ENCODE peak calls at places on chromosomes 6 and 20, in seven cellular contexts. One of them, this sample, is unnamed.
A peak's percentile ranks its signal among the peaks of the same experiment; 100 is the strongest.

GRCh38 chr6:41535766-41536165 is 10.4 kb upstream of the FOXP4 start:
- DNase-seq in SK-N-SH: no peak
- DNase-seq in HepG2: no peak
- DNase-seq in HCT116: no peak
- DNase-seq in GM12878: no peak
- DNase-seq in H1: no peak
- DNase-seq in K562: no peak
- DNase-seq in this sample: peak; percentile 72

GRCh38 chr20:5190444-5190843 is 63.6 kb downstream of the CDS2 start:
- DNase-seq in K562: no peak
- DNase-seq in GM12878: no peak
- DNase-seq in HepG2: no peak
- DNase-seq in SK-N-SH: no peak
- DNase-seq in HCT116: no peak
- DNase-seq in H1: no peak
- DNase-seq in this sample: no peak

GRCh38 chr6:146819596-146820320 is 221.0 kb downstream of the ADGB start:
- DNase-seq in HCT116: no peak
- DNase-seq in GM12878: no peak
- DNase-seq in HepG2: no peak
- DNase-seq in K562: no peak
- DNase-seq in SK-N-SH: no peak
- DNase-seq in H1: no peak
- DNase-seq in this sample: no peak

GRCh38 chr6:41222513-41222912 is 5.6 kb upstream of the TREML4 start:
- DNase-seq in K562: no peak
- DNase-seq in HepG2: no peak
- DNase-seq in HCT116: no peak
- DNase-seq in H1: no peak
- DNase-seq in GM12878: no peak
- DNase-seq in SK-N-SH: no peak
- DNase-seq in this sample: no peak

GRCh38 chr6:152096863-152097496 is 289.5 kb downstream of the ESR1 start:
- DNase-seq in SK-N-SH: no peak
- DNase-seq in K562: no peak
- DNase-seq in HCT116: no peak
- DNase-seq in HepG2: no peak
- DNase-seq in GM12878: no peak
- DNase-seq in H1: no peak
- DNase-seq in this sample: no peak

GRCh38 chr6:133388731-133389130 is 147.6 kb downstream of the EYA4 start:
- DNase-seq in HepG2: no peak
- DNase-seq in GM12878: no peak
- DNase-seq in HCT116: no peak
- DNase-seq in K562: no peak
- DNase-seq in H1: no peak
- DNase-seq in SK-N-SH: no peak
- DNase-seq in this sample: no peak

GRCh38 chr6:16276991-16277981 is 38.9 kb downstream of the GMPR start:
- DNase-seq in H1: peak; percentile 76
- DNase-seq in SK-N-SH: peak; percentile 33
- DNase-seq in GM12878: no peak
- DNase-seq in HepG2: peak; percentile 85
- DNase-seq in HCT116: peak; percentile 83
- DNase-seq in K562: peak; percentile 93
- DNase-seq in this sample: peak; percentile 25

GRCh38 chr20:48818481-48818987 is 9.3 kb downstream of the PREX1 start:
- DNase-seq in HCT116: no peak
- DNase-seq in GM12878: peak; percentile 59
- DNase-seq in K562: no peak
- DNase-seq in H1: no peak
- DNase-seq in HepG2: no peak
- DNase-seq in SK-N-SH: no peak
- DNase-seq in this sample: no peak

GRCh38 chr20:22716824-22717351 is 132.5 kb upstream of the FOXA2 start:
- DNase-seq in SK-N-SH: no peak
- DNase-seq in GM12878: no peak
- DNase-seq in HCT116: no peak
- DNase-seq in H1: no peak
- DNase-seq in K562: no peak
- DNase-seq in HepG2: no peak
- DNase-seq in this sample: no peak

GRCh38 chr6:8855411-8855810 is 420.1 kb upstream of the SLC35B3 start:
- DNase-seq in HepG2: no peak
- DNase-seq in SK-N-SH: no peak
- DNase-seq in GM12878: no peak
- DNase-seq in H1: no peak
- DNase-seq in K562: no peak
- DNase-seq in HCT116: no peak
- DNase-seq in this sample: no peak

GRCh38 chr6:117847912-117848311 is 59.2 kb upstream of the SLC35F1 start:
- DNase-seq in H1: no peak
- DNase-seq in HCT116: no peak
- DNase-seq in K562: no peak
- DNase-seq in SK-N-SH: no peak
- DNase-seq in HepG2: no peak
- DNase-seq in GM12878: no peak
- DNase-seq in this sample: no peak

GRCh38 chr6:30397697-30398096 is 52.7 kb downstream of the RPP21 start:
- DNase-seq in GM12878: no peak
- DNase-seq in H1: no peak
- DNase-seq in HepG2: no peak
- DNase-seq in HCT116: no peak
- DNase-seq in K562: no peak
- DNase-seq in SK-N-SH: no peak
- DNase-seq in this sample: no peak

GRCh38 chr6:18302561-18303439 is 38.5 kb upstream of the DEK start:
- DNase-seq in HepG2: peak; percentile 48
- DNase-seq in GM12878: no peak
- DNase-seq in H1: no peak
- DNase-seq in SK-N-SH: no peak
- DNase-seq in K562: no peak
- DNase-seq in HCT116: no peak
- DNase-seq in this sample: no peak

GRCh38 chr6:143949962-143950361 is 58.1 kb downstream of the PLAGL1 start:
- DNase-seq in SK-N-SH: no peak
- DNase-seq in HepG2: no peak
- DNase-seq in K562: no peak
- DNase-seq in HCT116: no peak
- DNase-seq in GM12878: no peak
- DNase-seq in H1: no peak
- DNase-seq in this sample: no peak

GRCh38 chr6:143950874-143951273 is 57.2 kb downstream of the PLAGL1 start:
- DNase-seq in GM12878: no peak
- DNase-seq in HepG2: peak; percentile 35
- DNase-seq in SK-N-SH: no peak
- DNase-seq in HCT116: no peak
- DNase-seq in K562: no peak
- DNase-seq in H1: no peak
- DNase-seq in this sample: no peak

GRCh38 chr6:143952386-143952785 is 55.7 kb downstream of the PLAGL1 start:
- DNase-seq in H1: no peak
- DNase-seq in K562: no peak
- DNase-seq in GM12878: no peak
- DNase-seq in HCT116: no peak
- DNase-seq in SK-N-SH: no peak
- DNase-seq in HepG2: no peak
- DNase-seq in this sample: no peak

GRCh38 chr6:143948208-143948607 is 59.9 kb downstream of the PLAGL1 start:
- DNase-seq in HepG2: no peak
- DNase-seq in H1: no peak
- DNase-seq in GM12878: no peak
- DNase-seq in K562: no peak
- DNase-seq in SK-N-SH: no peak
- DNase-seq in HCT116: no peak
- DNase-seq in this sample: no peak

DNA sequence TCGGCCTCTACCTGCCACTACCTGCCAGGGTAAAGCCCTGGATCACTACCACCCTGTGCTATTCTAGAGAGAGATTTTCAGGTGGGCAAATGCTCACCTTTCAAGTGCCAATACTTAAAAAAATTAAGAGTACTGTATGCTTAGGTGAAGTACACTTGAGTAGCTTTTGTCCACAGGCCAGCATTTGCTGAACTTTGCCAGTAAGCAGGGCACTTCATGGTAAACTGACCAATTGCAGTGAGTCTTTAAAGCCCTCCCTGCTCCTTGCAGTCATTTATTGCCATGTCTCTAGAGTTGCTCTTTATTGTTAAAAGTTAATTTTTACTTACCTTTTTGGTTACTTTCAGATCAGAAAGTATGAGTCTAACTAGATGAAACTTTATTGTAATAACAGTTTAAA is 58.5 kb downstream of the PLAGL1 start:
- DNase-seq in SK-N-SH: no peak
- DNase-seq in K562: no peak
- DNase-seq in GM12878: no peak
- DNase-seq in HCT116: no peak
- DNase-seq in H1: no peak
- DNase-seq in HepG2: no peak
- DNase-seq in this sample: no peak
- TF ChIP-seq JUND in SK-N-SH: no peak
- TF ChIP-seq JUND in K562: no peak
- TF ChIP-seq JUND in GM12878: no peak
- TF ChIP-seq JUND in HCT116: no peak
- TF ChIP-seq JUND in H1: no peak
- TF ChIP-seq JUND in HepG2: no peak
- TF ChIP-seq JUND in this sample: no peak

GRCh38 chr20:57479196-57479595 is 45.7 kb downstream of the CTCFL start:
- DNase-seq in HCT116: no peak
- DNase-seq in HepG2: no peak
- DNase-seq in K562: no peak
- DNase-seq in SK-N-SH: no peak
- DNase-seq in GM12878: no peak
- DNase-seq in H1: no peak
- DNase-seq in this sample: no peak
- TF ChIP-seq JUND in HCT116: no peak
- TF ChIP-seq JUND in HepG2: no peak
- TF ChIP-seq JUND in K562: no peak
- TF ChIP-seq JUND in SK-N-SH: no peak
- TF ChIP-seq JUND in GM12878: no peak
- TF ChIP-seq JUND in H1: no peak
- TF ChIP-seq JUND in this sample: no peak

GRCh38 chr6:126955621-126956020 is 162.8 kb upstream of the RSPO3 start:
- DNase-seq in HCT116: no peak
- DNase-seq in H1: no peak
- DNase-seq in K562: no peak
- DNase-seq in HepG2: no peak
- DNase-seq in GM12878: no peak
- DNase-seq in SK-N-SH: no peak
- DNase-seq in this sample: peak; percentile 86
- TF ChIP-seq JUND in HCT116: no peak
- TF ChIP-seq JUND in H1: no peak
- TF ChIP-seq JUND in K562: no peak
- TF ChIP-seq JUND in HepG2: no peak
- TF ChIP-seq JUND in GM12878: no peak
- TF ChIP-seq JUND in SK-N-SH: no peak
- TF ChIP-seq JUND in this sample: no peak

GRCh38 chr6:139881728-139882211 is 507.3 kb upstream of the CITED2 start:
- DNase-seq in SK-N-SH: peak; percentile 51
- DNase-seq in GM12878: no peak
- DNase-seq in K562: peak; percentile 27
- DNase-seq in H1: peak; percentile 58
- DNase-seq in HCT116: peak; percentile 53
- DNase-seq in HepG2: peak; percentile 34
- DNase-seq in this sample: peak; percentile 75

GRCh38 chr6:139882234-139882633 is 507.8 kb upstream of the CITED2 start:
- DNase-seq in GM12878: no peak
- DNase-seq in K562: no peak
- DNase-seq in HCT116: no peak
- DNase-seq in H1: no peak
- DNase-seq in HepG2: no peak
- DNase-seq in SK-N-SH: no peak
- DNase-seq in this sample: no peak

GRCh38 chr6:139883776-139884175 is 509.3 kb upstream of the CITED2 start:
- DNase-seq in HepG2: no peak
- DNase-seq in K562: no peak
- DNase-seq in SK-N-SH: no peak
- DNase-seq in H1: no peak
- DNase-seq in HCT116: no peak
- DNase-seq in GM12878: no peak
- DNase-seq in this sample: no peak

GRCh38 chr6:139881251-139881650 is 506.8 kb upstream of the CITED2 start:
- DNase-seq in HCT116: no peak
- DNase-seq in K562: no peak
- DNase-seq in H1: no peak
- DNase-seq in HepG2: no peak
- DNase-seq in SK-N-SH: no peak
- DNase-seq in GM12878: no peak
- DNase-seq in this sample: no peak

GRCh38 chr6:139882977-139883728 is 508.7 kb upstream of the CITED2 start:
- DNase-seq in HCT116: no peak
- DNase-seq in HepG2: peak; percentile 7
- DNase-seq in SK-N-SH: no peak
- DNase-seq in GM12878: no peak
- DNase-seq in H1: no peak
- DNase-seq in K562: no peak
- DNase-seq in this sample: no peak
- TF ChIP-seq JUND in HCT116: peak; percentile 18
- TF ChIP-seq JUND in HepG2: no peak
- TF ChIP-seq JUND in SK-N-SH: peak; percentile 13
- TF ChIP-seq JUND in GM12878: no peak
- TF ChIP-seq JUND in H1: no peak
- TF ChIP-seq JUND in K562: no peak
- TF ChIP-seq JUND in this sample: no peak

GRCh38 chr20:237479-237878 is 10.4 kb downstream of the DEFB129 start:
- DNase-seq in GM12878: no peak
- DNase-seq in K562: no peak
- DNase-seq in HepG2: no peak
- DNase-seq in SK-N-SH: no peak
- DNase-seq in HCT116: no peak
- DNase-seq in H1: no peak
- DNase-seq in this sample: no peak
- TF ChIP-seq JUND in GM12878: no peak
- TF ChIP-seq JUND in K562: no peak
- TF ChIP-seq JUND in HepG2: no peak
- TF ChIP-seq JUND in SK-N-SH: no peak
- TF ChIP-seq JUND in HCT116: no peak
- TF ChIP-seq JUND in H1: no peak
- TF ChIP-seq JUND in this sample: no peak

DNA sequence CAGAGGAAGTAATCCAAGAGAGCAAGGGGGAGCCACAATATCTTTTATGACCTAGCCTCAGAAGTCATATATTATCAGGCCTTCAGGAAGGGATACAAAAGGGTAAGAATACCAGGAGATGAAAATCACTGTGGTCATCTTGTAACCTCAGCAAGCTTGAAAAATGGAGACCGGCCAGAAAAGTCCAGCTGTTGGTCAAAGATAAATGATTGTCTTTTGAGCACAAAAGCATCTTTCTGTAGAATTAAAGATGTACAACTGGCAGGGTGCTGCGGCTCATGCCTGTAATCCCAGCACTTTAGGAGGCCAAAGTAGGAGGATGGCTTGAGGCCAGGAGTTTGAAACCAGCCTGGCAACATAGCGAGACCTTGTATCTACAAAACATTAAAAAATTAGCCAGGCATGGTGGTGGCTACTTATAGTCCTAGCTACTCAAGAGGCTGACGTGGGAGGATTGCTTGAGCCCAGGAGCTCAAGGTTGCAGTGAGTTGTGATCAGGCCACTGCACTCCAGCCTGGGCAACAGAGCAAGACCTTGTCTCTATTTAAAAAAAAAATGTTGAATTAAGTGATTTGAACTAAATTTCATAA is 118.0 kb upstream of the MARCKS start:
- DNase-seq in HCT116: no peak
- DNase-seq in GM12878: no peak
- DNase-seq in H1: no peak
- DNase-seq in SK-N-SH: no peak
- DNase-seq in HepG2: no peak
- DNase-seq in K562: no peak
- DNase-seq in this sample: no peak
- TF ChIP-seq JUND in HCT116: no peak
- TF ChIP-seq JUND in GM12878: no peak
- TF ChIP-seq JUND in H1: no peak
- TF ChIP-seq JUND in SK-N-SH: no peak
- TF ChIP-seq JUND in HepG2: no peak
- TF ChIP-seq JUND in K562: no peak
- TF ChIP-seq JUND in this sample: no peak

This sample was measured in T47D.